ENCODE peak calls at places on chromosomes 13 and 19, in eight cellular contexts. M is ovary; Q is CD8-positive, alpha-beta T cell; C is psoas muscle; K is AG09319; I is lower leg skin; D is stomach; Y is heart left ventricle. X is an unnamed sample.

GRCh38 chr13:26348966-26349365 is 95.0 kb downstream of the CDK8 start:
- DNase-seq in D (no peak), Y (no peak), I (no peak), K (no peak), M (no peak), C (no peak), Q (no peak), X (no peak)

GRCh38 chr13:30149248-30149647 is 158.1 kb downstream of the KATNAL1 start:
- DNase-seq in Q (no peak), I (no peak), Y (no peak), D (no peak), M (no peak), K (no peak), C (no peak), X (no peak)

GRCh38 chr19:42613666-42614065 is 18.9 kb upstream of the CEACAM8 start:
- DNase-seq in D (no peak), K (no peak), Q (no peak), C (no peak), M (no peak), Y (no peak), I (no peak), X (no peak)

GRCh38 chr13:104253063-104253680 is 1187.0 kb upstream of the SLC10A2 start:
- DNase-seq in D (no peak), M (no peak), Y (no peak), Q (no peak), K (no peak), C (no peak), I (no peak), X (no peak)

GRCh38 chr19:11578342-11579142 is 1.1 kb upstream of the ACP5 start:
- DNase-seq in C (peak; percentile 44), Q (no peak), M (peak; percentile 81), I (no peak), K (no peak), Y (peak; percentile 66), D (peak; percentile 67), X (peak; percentile 65)

GRCh38 chr13:51818771-51819511 is 15.0 kb upstream of the DHRS12 start:
- DNase-seq in M (no peak), C (peak; percentile 30), Q (no peak), D (peak; percentile 53), Y (no peak), K (no peak), I (no peak), X (peak; percentile 80)

GRCh38 chr19:18871543-18871942 is 24.4 kb downstream of the CERS1 start:
- DNase-seq in I (no peak), M (no peak), D (no peak), C (no peak), Y (no peak), Q (no peak), K (no peak), X (no peak)

GRCh38 chr13:106117035-106117434 is 418.4 kb downstream of the EFNB2 start:
- DNase-seq in Q (no peak), M (no peak), D (no peak), K (peak; percentile 34), I (no peak), C (no peak), Y (no peak), X (no peak)

GRCh38 chr19:30224689-30225606 is 147.2 kb upstream of the ZNF536 start:
- DNase-seq in C (no peak), K (no peak), Y (no peak), M (no peak), D (no peak), I (no peak), Q (no peak), X (no peak)

GRCh38 chr13:47420568-47420967 is 523.7 kb upstream of the HTR2A start:
- DNase-seq in C (no peak), Y (no peak), Q (no peak), D (no peak), K (no peak), M (no peak), I (no peak), X (no peak)

GRCh38 chr19:54454781-54455675 is 6.0 kb downstream of the LENG8 start:
- DNase-seq in Q (no peak), D (no peak), M (no peak), K (no peak), I (peak; percentile 85), Y (no peak), C (peak; percentile 15), X (no peak)

GRCh38 chr13:110107568-110108347 is 199.2 kb downstream of the COL4A1 start:
- DNase-seq in K (no peak), D (no peak), C (no peak), Q (no peak), M (no peak), Y (no peak), I (no peak), X (no peak)

GRCh38 chr19:50720181-50720920 is 749 bp upstream of the SHANK1 start:
- DNase-seq in D (no peak), I (no peak), M (no peak), Q (no peak), Y (no peak), K (no peak), C (no peak), X (no peak)

GRCh38 chr19:50722248-50723013 is 733 bp upstream of the CLEC11A start:
- DNase-seq in I (no peak), C (no peak), Q (no peak), Y (no peak), K (no peak), M (peak; percentile 37), D (no peak), X (no peak)

GRCh38 chr19:50719566-50719965 is at the start of gene SHANK1:
- DNase-seq in Q (no peak), M (peak; percentile 43), I (no peak), C (no peak), Y (no peak), K (no peak), D (no peak), X (no peak)

GRCh38 chr19:50721441-50722137 is 1.6 kb upstream of the CLEC11A start:
- DNase-seq in Y (no peak), I (no peak), D (no peak), C (peak; percentile 35), K (no peak), Q (no peak), M (peak; percentile 56), X (no peak)

GRCh38 chr19:50720921-50721291 is 1.3 kb upstream of the SHANK1 start:
- DNase-seq in Q (no peak), K (peak; percentile 14), C (no peak), I (no peak), Y (no peak), D (no peak), M (no peak), X (no peak)
- TF ChIP-seq CTCF in Q (no peak), K (peak; percentile 4), C (no peak), I (no peak), Y (no peak), D (no peak), M (no peak), X (no peak)

GRCh38 chr13:90237852-90238251 is 1109.6 kb upstream of the MIR17HG start:
- DNase-seq in D (no peak), I (no peak), C (no peak), Y (no peak), Q (no peak), M (no peak), K (no peak), X (no peak)

GRCh38 chr13:90238433-90238832 is 1109.1 kb upstream of the MIR17HG start:
- DNase-seq in M (no peak), K (no peak), C (no peak), D (no peak), Y (no peak), Q (no peak), I (no peak), X (no peak)

GRCh38 chr13:90230311-90230710 is 1117.2 kb upstream of the MIR17HG start:
- DNase-seq in C (no peak), I (no peak), K (no peak), Y (no peak), M (no peak), Q (no peak), D (no peak), X (no peak)

GRCh38 chr13:90232291-90232690 is 1115.2 kb upstream of the MIR17HG start:
- DNase-seq in Q (no peak), D (no peak), K (no peak), C (no peak), Y (no peak), M (no peak), I (no peak), X (no peak)

DNA sequence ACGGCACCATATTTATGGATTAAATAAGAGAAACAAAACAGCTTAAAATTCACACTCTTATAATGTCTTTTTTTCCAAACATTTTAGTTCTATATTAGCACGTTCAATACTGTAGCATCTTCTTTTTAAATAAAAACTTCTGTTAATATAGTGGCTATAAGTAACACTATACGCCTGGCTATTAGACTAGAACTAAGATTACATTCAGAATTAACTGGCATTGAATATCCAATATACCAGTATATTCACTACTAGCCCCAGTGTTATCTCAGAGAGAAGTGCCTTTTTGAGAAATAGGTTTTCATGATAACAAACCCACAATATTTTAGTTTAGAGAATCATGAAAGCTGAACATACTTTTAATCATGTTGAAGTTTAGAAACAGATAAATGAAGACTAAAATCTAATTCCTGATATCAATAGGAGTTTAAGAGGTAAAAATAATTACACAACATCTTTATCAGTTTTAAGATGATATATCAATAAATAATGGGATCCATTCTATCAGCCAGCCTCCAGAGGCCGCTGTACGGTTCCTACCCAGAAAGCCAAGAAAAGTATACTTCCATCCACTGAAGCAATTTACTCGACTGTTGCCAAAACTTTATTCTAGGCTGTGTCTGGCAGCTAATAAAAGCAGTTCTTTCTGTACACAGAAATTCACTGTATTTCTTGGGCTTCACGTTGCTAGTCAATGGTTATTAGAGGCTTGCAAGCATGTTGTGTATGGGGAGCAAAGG is 1113.4 kb upstream of the MIR17HG start:
- DNase-seq in Q (no peak), C (no peak), K (no peak), M (no peak), D (no peak), Y (no peak), I (no peak), X (no peak)
- TF ChIP-seq CTCF in Q (no peak), C (no peak), K (no peak), M (no peak), D (no peak), Y (no peak), I (no peak), X (peak; percentile 10)

DNA sequence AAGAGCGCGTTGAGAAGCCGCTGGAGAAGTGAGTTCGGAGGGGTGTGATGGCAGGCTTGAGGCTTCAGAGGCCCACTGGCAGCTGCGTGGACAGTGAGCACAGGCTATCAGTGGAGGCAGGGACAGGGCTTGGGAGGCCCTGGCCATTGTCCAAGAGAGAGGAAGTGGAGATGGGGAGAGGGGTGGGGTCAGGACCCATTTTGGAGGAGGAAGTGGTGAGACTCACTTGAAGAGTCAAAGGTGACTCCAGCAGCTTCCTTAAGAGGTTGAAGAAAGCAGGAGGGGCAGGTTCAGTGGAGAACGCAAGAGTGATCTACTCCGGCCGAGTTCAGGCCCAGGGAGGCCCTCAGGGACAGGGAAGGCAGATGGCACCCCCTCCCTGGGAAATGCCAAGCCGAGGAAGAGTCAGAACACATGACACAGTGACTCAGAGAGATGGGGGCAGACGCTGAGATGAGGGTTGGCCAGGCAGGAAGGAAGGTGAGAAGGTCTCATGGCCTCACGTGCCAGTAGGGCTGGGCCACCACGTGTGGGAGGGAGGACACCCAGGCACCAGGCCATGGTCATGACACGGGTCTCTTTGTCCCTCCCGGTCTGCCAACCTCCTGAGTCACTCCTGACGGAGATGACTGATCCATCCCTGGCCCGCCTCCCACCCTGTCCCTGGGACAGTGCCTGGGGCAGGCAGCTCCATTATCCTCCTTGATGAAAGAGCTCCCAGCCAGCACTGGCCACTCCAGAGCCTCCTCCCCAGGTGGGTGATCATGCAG is 10.1 kb upstream of the CD22 start:
- DNase-seq in M (peak; percentile 63), K (peak; percentile 20), Q (no peak), Y (no peak), I (peak; percentile 95), C (peak; percentile 72), D (peak; percentile 32), X (peak; percentile 77)
- TF ChIP-seq CTCF in M (no peak), K (no peak), Q (no peak), Y (no peak), I (no peak), C (no peak), D (no peak), X (no peak)

GRCh38 chr19:860481-861098 is 1.1 kb downstream of the CFD start:
- DNase-seq in D (peak; percentile 59), C (peak; percentile 82), M (peak; percentile 73), K (peak; percentile 51), Y (peak; percentile 81), Q (peak; percentile 51), I (peak; percentile 95), X (peak; percentile 77)
- TF ChIP-seq CTCF in D (no peak), C (no peak), M (no peak), K (no peak), Y (no peak), Q (no peak), I (no peak), X (no peak)

X was measured in tibial artery.